ENCODE peak calls at places on chromosome 3, in nine cellular contexts. Z is Peyer's patch; H is neural progenitor cell; Q is thoracic aorta; M is CD8-positive, alpha-beta memory T cell; P is stomach; L is SK-N-SH; X is uterus; C is transverse colon. V is an unnamed sample. For H3K4me1 and H3K27me3, the result is how much of the 10 kb centered on the place peaks cover.

GRCh38 chr3:141552440-141552991 is 65.7 kb downstream of the RASA2 start:
- DNase-seq in Z (no peak), H (no peak), Q (no peak), M (peak), P (no peak), L (no peak), X (no peak), C (no peak), V (no peak)

GRCh38 chr3:161821591-161821990 is 325.0 kb downstream of the OTOL1 start:
- DNase-seq in Z (no peak), H (no peak), Q (no peak), M (no peak), P (no peak), L (no peak), X (no peak), C (no peak), V (no peak)

GRCh38 chr3:193714523-193715137 is 121.6 kb downstream of the OPA1 start:
- DNase-seq in Z (no peak), H (no peak), Q (no peak), M (no peak), P (no peak), L (no peak), X (no peak), C (no peak), V (no peak)

GRCh38 chr3:187739561-187740445 is 5.5 kb downstream of the BCL6 start:
- DNase-seq in Z (peak), H (peak), Q (peak), M (peak), P (peak), L (peak), X (peak), C (peak), V (peak)

GRCh38 chr3:141152801-141153678 is 78.6 kb upstream of the PXYLP1 start:
- DNase-seq in Z (no peak), H (peak), Q (no peak), M (no peak), P (no peak), L (no peak), X (no peak), C (no peak), V (peak)

GRCh38 chr3:66139415-66139814 is 81.4 kb upstream of the SLC25A26 start:
- DNase-seq in Z (no peak), H (no peak), Q (no peak), M (no peak), P (no peak), L (peak), X (no peak), C (no peak), V (no peak)

GRCh38 chr3:144900366-144900765 is 928.7 kb downstream of the DIPK2A start:
- DNase-seq in Z (no peak), H (no peak), Q (no peak), M (no peak), P (no peak), L (no peak), X (no peak), C (no peak), V (no peak)

GRCh38 chr3:66991478-66991877 is 6.6 kb upstream of the KBTBD8 start:
- DNase-seq in Z (no peak), H (no peak), Q (no peak), M (no peak), P (no peak), L (no peak), X (no peak), C (no peak), V (no peak)

GRCh38 chr3:170724599-170724998 is 138.7 kb upstream of the SLC7A14 start:
- DNase-seq in Z (no peak), H (no peak), Q (no peak), M (no peak), P (no peak), L (no peak), X (peak), C (no peak), V (no peak)

GRCh38 chr3:118525096-118525495 is 509.6 kb downstream of the IGSF11 start:
- DNase-seq in Z (no peak), H (no peak), Q (no peak), M (no peak), P (no peak), L (no peak), X (no peak), C (no peak), V (no peak)

GRCh38 chr3:117144832-117145231 is 435.3 kb downstream of the TUSC7 start:
- DNase-seq in Z (no peak), H (no peak), Q (no peak), M (no peak), P (no peak), L (no peak), X (no peak), C (no peak), V (no peak)

GRCh38 chr3:169603661-169604060 is 59.9 kb downstream of the MECOM start:
- DNase-seq in Z (no peak), H (no peak), Q (no peak), M (no peak), P (no peak), L (no peak), X (no peak), C (no peak), V (no peak)

GRCh38 chr3:37575284-37575683 is 286.4 kb upstream of the CTDSPL start:
- DNase-seq in Z (no peak), H (no peak), Q (no peak), M (no peak), P (no peak), L (no peak), X (no peak), C (no peak), V (no peak)

GRCh38 chr3:123447749-123448502 is 964 bp downstream of the ADCY5 start:
- DNase-seq in Z (no peak), H (peak), Q (no peak), M (peak), P (peak), L (peak), X (peak), C (peak), V (no peak)

GRCh38 chr3:187318819-187319616 is 27.5 kb upstream of the MASP1 start:
- DNase-seq in Z (peak), H (peak), Q (peak), M (peak), P (peak), L (peak), X (peak), C (peak), V (no peak)

GRCh38 chr3:71989165-71989564 is 204.2 kb upstream of the PROK2 start:
- DNase-seq in Z (no peak), H (no peak), Q (no peak), M (no peak), P (no peak), L (no peak), X (no peak), C (no peak), V (no peak)

GRCh38 chr3:169458752-169459151 is 204.8 kb downstream of the MECOM start:
- DNase-seq in Z (no peak), H (no peak), Q (no peak), M (no peak), P (no peak), L (no peak), X (no peak), C (no peak), V (no peak)

GRCh38 chr3:102165367-102165766 is 269.4 kb upstream of the ZPLD1 start:
- DNase-seq in Z (no peak), H (no peak), Q (no peak), M (no peak), P (no peak), L (no peak), X (no peak), C (no peak), V (no peak)

GRCh38 chr3:56222866-56223265 is 245.4 kb downstream of the ERC2 start:
- DNase-seq in Z (no peak), H (no peak), Q (no peak), M (no peak), P (no peak), L (no peak), X (no peak), C (no peak), V (no peak)

GRCh38 chr3:24323272-24323671 is 171.4 kb downstream of the THRB start:
- DNase-seq in Z (no peak), H (no peak), Q (no peak), M (no peak), P (no peak), L (no peak), X (no peak), C (no peak), V (no peak)

GRCh38 chr3:55090310-55090709 is 162.5 kb upstream of the LRTM1 start:
- DNase-seq in Z (no peak), H (no peak), Q (no peak), M (no peak), P (no peak), L (no peak), X (no peak), C (no peak), V (no peak)

GRCh38 chr3:122421101-122421500 is 5.2 kb upstream of the WDR5B start:
- DNase-seq in Z (no peak), H (no peak), Q (no peak), M (no peak), P (no peak), L (no peak), X (no peak), C (no peak), V (no peak)

GRCh38 chr3:53157974-53158580 is 2.9 kb upstream of the PRKCD start:
- DNase-seq in Z (no peak), H (no peak), Q (no peak), M (no peak), P (no peak), L (no peak), X (no peak), C (no peak), V (no peak)
- H3K4me1 ChIP-seq in Z (under half), H (under half), Q (under half), M (under half), P (half or more), L (under half), X (under half), C (half or more), V (half or more)

GRCh38 chr3:128443771-128444170 is 22.9 kb downstream of the DNAJB8 start:
- DNase-seq in Z (no peak), H (no peak), Q (no peak), M (no peak), P (no peak), L (no peak), X (no peak), C (no peak), V (no peak)

GRCh38 chr3:128439226-128439625 is 27.5 kb downstream of the DNAJB8 start:
- DNase-seq in Z (no peak), H (no peak), Q (no peak), M (no peak), P (no peak), L (no peak), X (no peak), C (no peak), V (no peak)

GRCh38 chr3:128442070-128442469 is 24.6 kb downstream of the DNAJB8 start:
- DNase-seq in Z (no peak), H (no peak), Q (no peak), M (no peak), P (no peak), L (no peak), X (no peak), C (no peak), V (no peak)

GRCh38 chr3:128445357-128445756 is 21.3 kb downstream of the DNAJB8 start:
- DNase-seq in Z (no peak), H (no peak), Q (no peak), M (no peak), P (no peak), L (no peak), X (no peak), C (no peak), V (no peak)

DNA sequence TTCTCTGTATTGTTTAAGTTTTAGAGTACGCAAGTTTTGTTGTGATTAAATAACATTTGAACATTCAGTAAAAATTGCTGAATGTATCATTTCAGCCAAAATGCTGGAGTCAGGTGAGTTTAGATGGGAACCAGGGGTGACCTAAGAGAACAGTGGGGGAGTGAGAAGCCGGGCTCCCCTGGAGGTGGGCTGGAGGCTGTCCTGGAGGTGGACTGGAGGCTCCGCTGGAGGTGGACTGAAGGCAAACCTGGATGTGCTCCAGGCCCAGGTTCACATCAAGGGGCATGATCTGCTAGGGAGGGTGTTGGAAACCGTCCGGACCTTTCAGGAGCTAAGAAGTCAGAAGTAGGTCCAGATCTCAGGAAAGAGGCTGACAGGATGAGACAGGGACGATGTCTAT is 23.7 kb downstream of the DNAJB8 start:
- DNase-seq in Z (no peak), H (no peak), Q (no peak), M (no peak), P (no peak), L (no peak), X (no peak), C (no peak), V (no peak)
- H3K27me3 ChIP-seq in Z (under half), H (under half), Q (under half), M (under half), P (under half), L (under half), X (under half), C (under half), V (under half)

GRCh38 chr3:46536758-46537157 is 29.3 kb downstream of the LRRC2 start:
- DNase-seq in Z (no peak), H (no peak), Q (no peak), M (no peak), P (no peak), L (no peak), X (no peak), C (no peak), V (no peak)
- H3K4me1 ChIP-seq in Z (under half), H (under half), Q (under half), M (under half), P (under half), L (under half), X (under half), C (under half), V (under half)

GRCh38 chr3:10763248-10763620 is 52.8 kb upstream of the SLC6A11 start:
- DNase-seq in Z (no peak), H (no peak), Q (no peak), M (no peak), P (no peak), L (no peak), X (no peak), C (no peak), V (no peak)
- H3K27me3 ChIP-seq in Z (under half), H (under half), Q (under half), M (under half), P (under half), L (under half), X (under half), C (under half), V (half or more)

DNA sequence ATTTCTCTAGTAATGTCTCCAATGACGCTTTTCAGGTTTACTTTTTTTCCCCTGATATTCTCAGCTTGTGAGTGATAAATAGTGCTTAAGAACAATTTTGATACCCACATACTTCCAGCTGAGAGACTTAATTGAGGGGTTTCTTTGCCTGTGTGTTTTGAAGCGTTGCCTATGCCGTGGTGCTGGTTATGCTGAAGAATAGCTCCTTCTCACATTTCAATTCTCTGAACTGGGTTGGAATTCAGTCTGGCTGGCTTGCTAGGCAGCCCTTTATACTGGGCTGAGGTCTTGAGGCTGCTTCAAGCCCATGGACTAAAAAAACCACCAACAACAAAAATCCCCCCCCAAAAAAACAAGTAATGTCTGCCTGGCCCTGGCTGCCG is 87.4 kb downstream of the CHST2 start:
- DNase-seq in Z (no peak), H (peak), Q (no peak), M (no peak), P (no peak), L (no peak), X (no peak), C (no peak), V (no peak)
- H3K4me1 ChIP-seq in Z (under half), H (under half), Q (under half), M (under half), P (under half), L (under half), X (under half), C (under half), V (under half)

V was measured in left ventricle myocardium inferior.